ENCODE peak calls at places on chromosomes 4 and X, in eight cellular contexts. E is A549, H is stomach, B is ovary, S is SK-N-SH, A is upper lobe of left lung, U is suprapubic skin, N is transverse colon. W is an unnamed sample.

GRCh38 chr4:101306225-101306624 is 41.1 kb downstream of the PPP3CA start:
- DNase-seq in E (no peak), N (no peak), B (no peak), S (no peak), A (no peak), U (no peak), H (no peak), W (no peak)

GRCh38 chr4:107843394-107843793 is 18.7 kb downstream of the SGMS2 start:
- DNase-seq in H (no peak), U (no peak), N (no peak), B (no peak), A (no peak), S (no peak), E (no peak), W (no peak)

GRCh38 chr4:150867148-150867547 is 147.9 kb downstream of the LRBA start:
- DNase-seq in E (peak), H (no peak), S (peak), B (no peak), U (no peak), N (no peak), A (no peak), W (no peak)

GRCh38 chrX:104112326-104112951 is at the start of gene ZCCHC18:
- DNase-seq in N (peak), B (peak), A (peak), E (peak), S (peak), H (peak), U (no peak), W (no peak)

GRCh38 chrX:18873836-18874235 is 110.1 kb downstream of the PHKA2 start:
- DNase-seq in E (no peak), H (no peak), N (no peak), S (no peak), U (no peak), B (no peak), A (no peak), W (no peak)

GRCh38 chr4:176441594-176441993 is 121.8 kb downstream of the SPCS3 start:
- DNase-seq in H (no peak), E (no peak), S (no peak), N (no peak), B (no peak), A (no peak), U (no peak), W (no peak)

GRCh38 chr4:175705407-175705806 is 106.7 kb downstream of the GPM6A start:
- DNase-seq in H (no peak), B (no peak), N (no peak), S (peak), A (no peak), E (no peak), U (no peak), W (no peak)

GRCh38 chr4:180058731-180059215 is 2184.4 kb upstream of the TENM3 start:
- DNase-seq in E (peak), B (peak), S (peak), A (peak), N (peak), U (no peak), H (no peak), W (no peak)

GRCh38 chr4:157014621-157015591 is 43.3 kb upstream of the PDGFC start:
- DNase-seq in B (no peak), S (no peak), U (no peak), N (no peak), H (no peak), A (no peak), E (no peak), W (no peak)

GRCh38 chrX:54358424-54359211 is 772 bp upstream of the WNK3 start:
- DNase-seq in B (peak), H (no peak), E (no peak), A (peak), S (peak), N (peak), U (peak), W (peak)

GRCh38 chr4:612052-612748 is 13.2 kb upstream of the PDE6B start:
- DNase-seq in B (no peak), U (peak), E (no peak), S (no peak), N (no peak), A (peak), H (no peak), W (no peak)
- H3K27ac ChIP-seq in B (no peak), U (no peak), E (no peak), S (no peak), N (no peak), A (no peak), H (no peak), W (no peak)

DNA sequence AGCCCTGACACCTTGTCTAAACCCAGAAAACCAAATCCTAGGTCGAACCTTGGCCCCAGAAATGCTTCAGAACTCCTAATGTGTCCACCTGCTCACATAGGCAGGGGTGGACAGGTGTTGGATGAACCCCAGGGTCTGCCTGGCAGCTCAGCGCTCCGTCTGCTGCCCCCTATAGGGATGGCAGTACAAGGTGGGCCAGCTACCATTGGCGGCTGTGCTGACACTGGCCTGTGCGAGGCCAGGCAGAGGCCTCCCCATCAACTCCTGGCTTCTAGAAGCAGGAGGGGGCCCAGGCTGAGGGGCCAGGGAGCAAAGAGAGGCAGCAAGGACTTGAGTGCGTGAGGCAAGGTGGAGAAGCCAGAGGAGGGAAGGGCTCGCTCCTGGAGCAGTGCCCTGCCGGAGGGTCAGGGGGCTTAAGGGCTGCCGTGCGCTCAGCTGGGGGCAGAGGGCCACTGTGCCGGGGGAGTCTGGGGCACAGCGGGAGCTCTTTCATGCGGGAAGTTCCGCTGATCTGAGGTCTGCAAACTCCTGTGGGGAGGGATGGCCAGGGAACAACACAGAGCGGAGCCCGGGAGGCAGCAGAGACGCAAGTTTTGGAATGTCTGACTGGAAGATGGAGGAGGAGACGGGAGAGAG is 20.6 kb downstream of the CCNQ start:
- DNase-seq in B (no peak), S (no peak), H (no peak), U (no peak), E (no peak), N (no peak), A (no peak), W (no peak)
- TF ChIP-seq EP300 in B (no peak), S (no peak), H (no peak), U (no peak), E (no peak), N (no peak), A (no peak), W (no peak)

DNA sequence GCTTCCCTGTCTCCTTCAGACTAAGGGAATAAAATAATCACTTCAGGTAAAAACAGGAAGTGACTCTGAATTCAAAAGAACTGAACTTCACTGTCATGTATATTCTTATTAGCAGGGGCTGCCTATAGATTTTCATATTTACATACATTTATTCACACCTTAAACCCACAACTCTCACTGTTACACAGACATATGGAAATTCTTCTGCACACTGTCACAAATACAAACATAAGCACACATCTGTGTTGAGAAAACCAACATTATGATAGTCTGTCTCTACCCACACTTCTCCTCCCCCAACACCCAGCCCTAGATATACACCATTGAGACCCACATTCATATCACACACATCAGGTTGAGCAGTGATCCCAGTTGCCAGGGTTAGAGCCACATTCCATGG is 5.7 kb upstream of the FGF16 start:
- DNase-seq in A (no peak), N (no peak), S (no peak), U (no peak), E (no peak), B (no peak), H (no peak), W (no peak)
- H3K27ac ChIP-seq in A (no peak), N (no peak), S (peak), U (no peak), E (no peak), B (no peak), H (no peak), W (no peak)

DNA sequence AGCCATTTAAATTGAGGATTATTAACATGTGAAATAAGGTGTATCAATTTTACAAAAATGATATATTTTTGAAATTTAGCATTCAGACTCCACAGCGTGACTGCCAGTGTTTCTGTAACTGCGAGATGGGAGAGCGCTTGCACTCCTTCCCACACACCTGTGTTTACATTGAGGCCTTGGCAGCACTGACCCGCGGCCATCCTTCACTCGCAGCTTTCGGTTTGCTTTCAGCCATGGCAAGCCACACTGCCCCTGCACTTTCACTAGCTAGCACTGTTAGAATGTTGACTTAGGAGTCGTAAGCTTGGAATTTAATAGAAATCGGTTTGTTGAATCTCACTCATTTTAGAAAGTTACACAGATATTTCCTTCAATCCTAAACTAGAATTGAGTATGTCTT is 136.2 kb downstream of the CFAP299 start:
- DNase-seq in S (no peak), H (peak), A (peak), N (peak), U (no peak), B (peak), E (no peak), W (no peak)
- TF ChIP-seq EP300 in S (no peak), H (no peak), A (no peak), N (no peak), U (no peak), B (no peak), E (no peak), W (no peak)

DNA sequence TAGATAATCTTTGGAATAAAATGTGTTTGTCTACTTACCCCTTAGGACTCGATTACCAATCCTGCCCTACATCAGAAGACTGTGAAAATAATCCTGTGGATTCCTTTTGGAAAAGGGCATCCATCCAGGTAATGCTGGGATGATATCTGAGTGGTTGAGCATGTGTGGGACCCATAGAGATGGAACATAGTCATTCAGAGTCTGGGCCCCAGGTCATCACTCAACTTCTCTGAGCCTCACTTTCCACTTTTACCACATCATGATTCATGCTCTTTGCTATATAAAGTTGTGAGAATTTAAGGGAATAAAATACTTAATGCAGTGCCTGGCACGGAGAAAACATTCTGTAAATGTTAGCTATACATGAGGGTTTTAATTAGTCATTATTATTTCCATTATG is 8.9 kb downstream of the BST1 start:
- DNase-seq in B (no peak), U (no peak), E (no peak), A (no peak), S (no peak), N (no peak), H (no peak), W (no peak)
- H3K27ac ChIP-seq in B (no peak), U (no peak), E (no peak), A (no peak), S (no peak), N (no peak), H (no peak), W (no peak)

DNA sequence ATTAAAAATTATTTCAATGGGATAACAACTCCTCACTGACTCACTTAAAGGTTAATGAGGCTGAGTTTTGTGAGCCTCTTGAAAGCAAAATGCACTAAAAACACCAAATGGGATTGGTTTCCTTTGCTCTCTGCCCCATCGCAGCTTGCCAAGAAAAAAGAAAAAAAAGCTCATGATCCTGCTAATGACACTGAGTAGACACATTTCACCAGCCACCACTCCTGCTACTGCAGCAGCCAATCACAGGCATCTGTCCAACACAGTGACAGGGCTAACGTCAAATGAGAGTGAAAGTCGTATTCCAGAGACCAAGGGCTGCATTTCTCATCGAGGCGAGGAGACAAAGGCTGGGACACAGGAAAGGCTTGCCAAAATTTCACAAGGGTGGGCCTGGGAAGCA is 5.2 kb downstream of the APBB2 start:
- DNase-seq in B (no peak), N (peak), A (no peak), H (peak), U (no peak), S (no peak), E (no peak), W (no peak)
- TF ChIP-seq EP300 in B (no peak), N (no peak), A (no peak), H (no peak), U (no peak), S (no peak), E (no peak), W (no peak)

GRCh38 chr4:25536577-25537325 is 118.9 kb upstream of the SLC34A2 start:
- DNase-seq in S (no peak), N (no peak), H (no peak), U (no peak), E (no peak), A (no peak), B (no peak), W (no peak)
- H3K27ac ChIP-seq in S (no peak), N (no peak), H (no peak), U (no peak), E (no peak), A (peak), B (no peak), W (peak)

DNA sequence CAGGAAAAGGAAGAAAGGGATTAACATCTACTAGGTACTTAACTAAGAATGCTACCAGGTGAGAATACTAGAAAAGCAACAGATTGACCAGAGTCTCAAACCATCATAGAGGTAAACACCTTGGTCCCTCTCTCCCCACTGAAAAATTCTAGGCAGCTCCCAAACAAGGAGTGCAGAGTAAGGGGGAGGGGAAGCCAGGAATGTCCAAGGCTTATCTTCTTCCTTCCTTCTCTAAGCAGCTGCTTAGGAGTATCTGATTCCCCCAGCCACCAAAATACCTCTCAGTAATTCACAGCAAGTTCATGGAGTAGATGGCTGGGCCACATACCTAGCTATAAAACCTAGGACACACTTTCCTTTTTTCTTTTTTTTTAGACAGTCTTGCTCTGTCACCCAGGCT is 80.7 kb downstream of the APBB2 start:
- DNase-seq in N (no peak), A (no peak), U (no peak), H (no peak), B (no peak), S (no peak), E (no peak), W (no peak)
- TF ChIP-seq EP300 in N (no peak), A (no peak), U (no peak), H (no peak), B (no peak), S (no peak), E (no peak), W (no peak)

DNA sequence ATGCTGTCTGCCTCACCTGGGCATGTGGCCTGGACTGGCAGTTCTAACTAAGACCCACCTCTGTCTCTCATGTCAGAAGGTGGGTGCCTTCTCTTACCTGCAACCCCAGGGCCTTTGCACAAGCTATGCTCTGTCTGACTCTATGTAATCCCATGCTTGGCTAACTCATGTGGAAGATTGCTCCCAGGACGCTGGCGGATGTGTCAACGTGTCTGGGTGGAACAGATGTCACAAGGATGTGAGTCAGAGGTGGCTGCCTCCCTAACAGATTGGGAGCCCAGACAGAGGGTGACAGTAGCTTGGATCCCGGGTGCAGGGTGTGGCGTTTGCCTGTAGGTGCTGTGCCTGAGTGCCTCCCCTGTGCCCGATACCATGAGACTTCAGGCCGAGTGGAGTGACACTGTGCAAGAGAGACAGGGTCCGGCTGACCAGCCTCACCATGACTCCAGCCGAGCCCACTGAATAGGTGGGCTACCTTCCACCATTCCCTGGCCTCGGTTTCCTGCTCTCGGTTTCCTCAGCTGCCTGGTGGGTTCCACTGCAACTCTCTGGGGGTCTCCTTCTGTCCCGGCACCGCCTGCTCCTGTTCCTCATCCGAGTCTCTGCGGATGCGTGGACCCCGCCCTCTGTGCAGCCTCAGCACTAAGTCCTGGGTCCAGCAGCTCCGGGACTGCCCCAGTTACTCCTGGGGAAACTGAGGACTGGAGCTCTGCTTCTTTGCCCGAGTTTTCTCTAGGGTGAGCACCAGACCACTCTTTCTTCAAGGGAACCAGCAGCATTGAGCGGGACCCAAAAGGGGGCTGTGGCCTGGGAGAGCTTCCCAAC is 11.0 kb downstream of the SH3BP2 start:
- DNase-seq in S (no peak), N (peak), A (peak), E (no peak), B (peak), H (no peak), U (peak), W (no peak)
- H3K27ac ChIP-seq in S (no peak), N (peak), A (peak), E (no peak), B (no peak), H (peak), U (peak), W (peak)

DNA sequence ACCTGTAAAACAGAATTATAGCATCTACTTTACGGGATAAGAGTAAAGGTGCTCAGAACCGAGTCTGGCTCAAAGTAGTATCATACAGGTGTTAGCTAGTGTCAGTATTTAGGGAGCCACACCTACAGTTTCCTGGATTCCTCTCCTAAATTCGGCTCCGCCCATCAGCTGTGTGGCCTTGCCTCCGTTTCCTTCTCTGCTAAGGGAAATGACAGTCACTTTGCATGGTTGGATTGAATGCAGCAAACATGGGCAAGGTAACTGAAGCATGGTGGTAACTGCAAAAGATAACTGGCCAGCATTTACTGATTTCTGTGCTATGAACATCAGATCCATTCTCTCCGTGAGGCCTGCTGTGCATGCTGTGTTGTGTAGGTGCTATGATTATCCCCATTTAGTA is 2.8 kb downstream of the PPP1R3F start:
- DNase-seq in H (no peak), B (peak), N (no peak), U (no peak), S (no peak), E (no peak), A (no peak), W (no peak)
- TF ChIP-seq EP300 in H (no peak), B (no peak), N (no peak), U (no peak), S (no peak), E (no peak), A (no peak), W (no peak)

W was measured in tibial nerve.